ENCODE peak calls at places on chromosomes 7 and 10, in four cellular contexts. J is HCT116, S is HepG2, P is K562. C is an unnamed sample.

GRCh38 chr10:117933036-117933435 is 113.7 kb downstream of the RAB11FIP2 start:
- DNase-seq in J (no peak), P (no peak), S (no peak), C (no peak)

GRCh38 chr7:73937014-73937413 is 76.1 kb downstream of the TMEM270 start:
- DNase-seq in S (no peak), J (no peak), P (no peak), C (no peak)

GRCh38 chr10:79346388-79347225 is 662 bp upstream of the PPIF start:
- DNase-seq in P (no peak), J (peak), S (no peak), C (no peak)

GRCh38 chr10:78337646-78338391 is 304.2 kb downstream of the RPS24 start:
- DNase-seq in P (no peak), S (no peak), J (no peak), C (no peak)

GRCh38 chr7:75739796-75740672 is 1.3 kb upstream of the HIP1 start:
- DNase-seq in J (no peak), P (no peak), S (no peak), C (no peak)

GRCh38 chr7:66348959-66349358 is 143.8 kb downstream of the TPST1 start:
- DNase-seq in P (no peak), S (no peak), J (no peak), C (no peak)

GRCh38 chr10:79126351-79126750 is 57.6 kb downstream of the ZMIZ1 start:
- DNase-seq in S (no peak), J (no peak), P (no peak), C (no peak)

GRCh38 chr7:20435305-20435704 is 104.6 kb downstream of the ITGB8 start:
- DNase-seq in P (no peak), S (no peak), J (no peak), C (no peak)

GRCh38 chr10:49164587-49165188 is 23.5 kb downstream of the TMEM273 start:
- DNase-seq in S (peak), J (peak), P (peak), C (peak)

GRCh38 chr7:489876-490275 is 29.8 kb downstream of the PDGFA start:
- DNase-seq in S (no peak), J (no peak), P (no peak), C (no peak)

DNA sequence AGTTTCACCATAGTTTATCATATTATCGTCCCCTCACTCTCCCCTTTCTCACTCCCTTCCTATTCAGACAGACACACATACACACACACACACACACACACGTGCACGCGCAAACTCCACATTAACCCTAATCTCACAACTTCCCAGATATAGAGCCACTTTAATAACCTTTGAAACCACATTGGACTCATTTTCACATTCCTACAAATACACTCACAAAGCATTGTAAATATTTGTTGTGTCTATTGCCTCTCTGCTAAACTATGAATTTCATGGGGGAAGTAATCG is 433.6 kb downstream of the GRM8 start:
- DNase-seq in S (no peak), J (no peak), P (no peak), C (no peak)
- TF ChIP-seq TCF7L2 in S (no peak), J (no peak), P (no peak), C (no peak)

GRCh38 chr10:100081075-100082001 is at the start of gene CPN1:
- DNase-seq in P (no peak), J (no peak), S (no peak), C (no peak)
- TF ChIP-seq POLR2AphosphoS5 in P (no peak), J (no peak), S (peak), C (no peak)

DNA sequence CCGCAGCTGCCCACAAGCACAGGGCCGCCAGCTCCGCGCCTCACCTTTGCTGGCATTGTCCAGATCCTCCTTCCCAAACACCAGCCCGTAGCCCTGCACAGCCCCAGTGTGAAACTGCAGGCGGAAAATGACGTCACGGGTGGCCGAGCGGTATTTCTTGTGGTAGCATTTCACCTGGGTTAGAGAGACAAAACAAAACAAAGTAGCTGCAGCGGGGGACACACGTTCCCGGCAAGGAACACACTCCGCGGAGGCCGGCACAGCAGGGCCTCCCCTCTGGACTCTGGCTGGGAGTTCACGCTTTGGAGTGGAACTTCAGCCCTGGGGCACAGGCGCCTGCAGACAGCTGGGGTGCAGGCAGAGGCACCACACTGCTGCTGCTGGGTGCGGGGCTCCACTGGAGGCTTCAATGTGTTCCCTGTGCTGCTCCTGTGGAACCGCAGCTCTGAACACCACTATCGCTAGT is 181.1 kb downstream of the TNS3 start:
- DNase-seq in J (no peak), S (no peak), P (no peak), C (no peak)
- TF ChIP-seq TCF7L2 in J (no peak), S (no peak), P (no peak), C (no peak)

GRCh38 chr7:150586068-150586777 is 19.0 kb downstream of the GIMAP4 start:
- DNase-seq in S (no peak), J (no peak), P (no peak), C (no peak)

GRCh38 chr7:150585199-150585598 is 18.0 kb downstream of the GIMAP4 start:
- DNase-seq in P (no peak), J (no peak), S (no peak), C (no peak)

GRCh38 chr7:150580995-150581394 is 13.8 kb downstream of the GIMAP4 start:
- DNase-seq in S (no peak), P (no peak), J (no peak), C (no peak)

GRCh38 chr7:150587551-150587950 is 20.4 kb downstream of the GIMAP4 start:
- DNase-seq in P (no peak), J (no peak), S (no peak), C (no peak)

GRCh38 chr7:150586778-150587152 is 19.6 kb downstream of the GIMAP4 start:
- DNase-seq in S (no peak), P (no peak), J (no peak), C (no peak)
- TF ChIP-seq POLR2AphosphoS5 in S (no peak), P (no peak), J (no peak), C (no peak)

DNA sequence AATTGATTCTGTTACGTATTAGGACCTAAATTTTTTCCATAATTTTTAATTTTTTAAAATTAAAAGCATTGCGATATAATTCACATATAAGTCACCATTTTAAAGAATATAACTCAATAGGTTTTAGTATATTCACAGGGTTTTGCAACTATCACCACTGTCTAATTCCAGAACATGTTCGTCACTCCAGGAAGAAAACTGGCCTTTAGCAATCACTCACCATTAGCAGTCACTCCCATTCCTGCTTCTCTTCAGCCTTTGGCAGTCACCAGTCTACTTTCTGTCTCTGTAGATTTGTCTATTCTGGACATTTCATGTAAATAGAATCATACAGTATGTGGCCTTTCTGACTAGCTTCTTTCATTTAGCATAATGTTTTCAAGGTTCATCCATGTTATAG is 176.5 kb downstream of the EXOC4 start:
- DNase-seq in S (no peak), J (no peak), P (no peak), C (no peak)
- TF ChIP-seq TCF7L2 in S (no peak), J (no peak), P (no peak), C (no peak)

DNA sequence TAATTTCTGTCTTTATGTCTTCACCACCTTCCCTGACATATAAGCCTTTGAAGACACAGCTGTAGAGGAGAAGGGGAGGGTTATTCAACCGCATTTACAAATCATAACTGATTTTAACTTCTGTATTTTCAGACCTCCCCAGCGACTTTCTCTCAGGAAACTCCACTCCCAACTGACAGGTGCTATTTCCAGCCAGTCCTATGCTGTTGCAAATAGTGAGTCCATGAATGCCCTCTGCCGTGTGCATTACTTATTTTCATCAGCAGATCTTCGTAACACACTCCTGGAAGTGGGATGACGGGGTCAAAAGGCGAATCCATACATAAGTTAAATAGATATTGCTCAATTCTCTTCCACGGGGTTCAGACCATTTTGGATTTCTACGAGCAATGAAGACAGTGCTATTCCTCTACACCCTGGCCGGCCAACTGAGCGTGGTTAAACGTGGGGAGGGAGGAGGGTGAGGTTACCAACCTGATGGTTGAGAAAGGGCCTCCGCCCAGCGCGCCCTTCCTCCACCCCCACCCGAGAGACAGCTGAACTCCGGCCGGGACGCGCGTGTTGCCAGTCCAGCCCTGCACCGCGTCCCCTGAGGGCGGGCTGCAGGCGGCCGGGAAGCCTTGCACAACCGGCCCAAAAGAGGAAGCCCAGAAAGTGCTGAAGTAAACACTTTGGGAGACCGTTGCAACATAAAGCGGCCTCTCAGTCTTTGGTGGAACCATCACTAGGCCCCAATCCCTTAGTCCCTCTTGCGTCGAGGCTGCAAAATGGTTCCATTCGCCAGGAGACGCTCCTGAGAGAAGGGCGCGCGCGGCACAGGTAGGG is at the start of gene APBB1IP:
- DNase-seq in J (no peak), S (no peak), P (no peak), C (no peak)
- TF ChIP-seq POLR2AphosphoS5 in J (no peak), S (no peak), P (no peak), C (no peak)

GRCh38 chr7:78473902-78474301 is 675.3 kb downstream of the PHTF2 start:
- DNase-seq in P (no peak), S (no peak), J (no peak), C (no peak)

GRCh38 chr7:78472519-78472918 is 673.9 kb downstream of the PHTF2 start:
- DNase-seq in J (no peak), S (no peak), P (no peak), C (no peak)

GRCh38 chr7:78476851-78477405 is 678.4 kb downstream of the PHTF2 start:
- DNase-seq in J (no peak), S (no peak), P (no peak), C (no peak)

GRCh38 chr7:78473011-78473410 is 674.4 kb downstream of the PHTF2 start:
- DNase-seq in J (no peak), P (no peak), S (no peak), C (no peak)
- TF ChIP-seq TCF7L2 in J (no peak), P (no peak), S (no peak), C (no peak)

DNA sequence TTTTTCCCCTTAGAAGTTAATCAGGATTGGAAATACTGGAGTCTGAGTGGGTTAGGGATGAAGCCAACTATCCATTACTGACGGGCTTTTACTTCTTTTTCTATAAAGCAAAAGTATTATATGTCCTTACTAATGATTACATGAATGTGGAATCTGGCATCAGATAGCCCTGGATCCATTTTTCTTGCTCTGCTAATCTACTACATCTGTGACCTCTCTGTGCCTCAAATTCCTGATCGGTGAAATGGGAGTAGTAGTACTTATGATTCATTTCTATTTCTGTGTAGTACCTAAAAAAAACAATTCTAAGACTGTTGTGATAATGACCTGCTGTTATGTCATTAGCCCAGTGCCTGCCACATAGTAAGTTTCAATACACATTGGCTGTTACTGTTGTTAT is 621.6 kb downstream of the SORCS3 start:
- DNase-seq in J (no peak), P (no peak), S (no peak), C (no peak)
- TF ChIP-seq POLR2AphosphoS5 in J (no peak), P (no peak), S (no peak), C (no peak)